ENCODE peak calls at places on chromosomes 3 and 15, in six cellular contexts. T is NCI-H82, G is ACHN, U is M059J, B is iPS DF 6.9, O is EL. F is an unnamed sample.

GRCh38 chr3:133895208-133896001 is at the start of gene RAB6B:
- DNase-seq in O (peak), G (peak), B (no peak), U (peak), T (peak), F (peak)

GRCh38 chr3:10556312-10556711 is 50.9 kb upstream of the ATP2B2 start:
- DNase-seq in O (no peak), T (peak), G (no peak), U (no peak), B (no peak), F (no peak)

GRCh38 chr15:28004143-28005003 is 94.7 kb downstream of the OCA2 start:
- DNase-seq in U (no peak), B (no peak), G (no peak), T (no peak), O (no peak), F (no peak)

GRCh38 chr3:16134173-16134928 is 40.1 kb upstream of the GALNT15 start:
- DNase-seq in U (no peak), O (no peak), G (peak), T (no peak), B (no peak), F (no peak)

GRCh38 chr15:93244691-93245615 is 155.9 kb upstream of the RGMA start:
- DNase-seq in U (no peak), G (no peak), O (no peak), T (peak), B (no peak), F (no peak)

GRCh38 chr3:43892535-43892934 is 201.8 kb downstream of the ABHD5 start:
- DNase-seq in O (no peak), G (no peak), U (no peak), T (no peak), B (no peak), F (no peak)

GRCh38 chr15:59349715-59350420 is 22.8 kb downstream of the MYO1E start:
- DNase-seq in O (peak), T (no peak), G (peak), B (no peak), U (peak), F (peak)

GRCh38 chr3:141076821-141077571 is 25.8 kb downstream of the SPSB4 start:
- DNase-seq in T (peak), B (no peak), O (peak), U (no peak), G (no peak), F (no peak)

GRCh38 chr15:29568840-29569532 is 253.3 kb downstream of the TJP1 start:
- DNase-seq in U (peak), T (peak), G (peak), O (no peak), B (no peak), F (peak)

GRCh38 chr3:23115171-23115877 is 87.8 kb upstream of the UBE2E2 start:
- DNase-seq in G (no peak), U (peak), T (no peak), O (no peak), B (no peak), F (no peak)

GRCh38 chr3:169146866-169147245 is 516.7 kb downstream of the MECOM start:
- DNase-seq in U (peak), O (no peak), T (peak), G (peak), B (no peak), F (peak)